ENCODE peak calls at places on chromosomes 7 and 10, in nine cellular contexts. One of them, this sample, is unnamed. For H3K27me3, the result is how much of the 10 kb centered on the place peaks cover.

GRCh38 chr7:30510124-30511074 is 5.8 kb upstream of the GGCT start:
- DNase-seq in mesendoderm: peak
- DNase-seq in upper lobe of left lung: no peak
- DNase-seq in astrocyte: peak
- DNase-seq in mesenchymal stem cell: peak
- DNase-seq in keratinocyte: no peak
- DNase-seq in psoas muscle: no peak
- DNase-seq in GM23248: peak
- DNase-seq in cardiac muscle cell: peak
- DNase-seq in this sample: peak

GRCh38 chr7:40133561-40134427 is 628 bp downstream of the MPLKIP start:
- DNase-seq in mesendoderm: no peak
- DNase-seq in upper lobe of left lung: peak
- DNase-seq in astrocyte: peak
- DNase-seq in mesenchymal stem cell: peak
- DNase-seq in keratinocyte: no peak
- DNase-seq in psoas muscle: no peak
- DNase-seq in GM23248: peak
- DNase-seq in cardiac muscle cell: no peak
- DNase-seq in this sample: no peak

GRCh38 chr10:17216217-17216900 is 11.7 kb upstream of the VIM start:
- DNase-seq in mesendoderm: peak
- DNase-seq in upper lobe of left lung: peak
- DNase-seq in astrocyte: peak
- DNase-seq in mesenchymal stem cell: peak
- DNase-seq in keratinocyte: no peak
- DNase-seq in psoas muscle: no peak
- DNase-seq in GM23248: peak
- DNase-seq in cardiac muscle cell: no peak
- DNase-seq in this sample: no peak

GRCh38 chr7:103799298-103799697 is 190.2 kb downstream of the RELN start:
- DNase-seq in mesendoderm: no peak
- DNase-seq in upper lobe of left lung: no peak
- DNase-seq in astrocyte: no peak
- DNase-seq in mesenchymal stem cell: no peak
- DNase-seq in keratinocyte: no peak
- DNase-seq in psoas muscle: no peak
- DNase-seq in GM23248: no peak
- DNase-seq in cardiac muscle cell: no peak
- DNase-seq in this sample: no peak

GRCh38 chr7:79332091-79332490 is 121.4 kb downstream of the MAGI2 start:
- DNase-seq in mesendoderm: no peak
- DNase-seq in upper lobe of left lung: no peak
- DNase-seq in astrocyte: no peak
- DNase-seq in mesenchymal stem cell: no peak
- DNase-seq in keratinocyte: no peak
- DNase-seq in psoas muscle: no peak
- DNase-seq in GM23248: peak
- DNase-seq in cardiac muscle cell: no peak
- DNase-seq in this sample: no peak

GRCh38 chr7:37916673-37917660 is at the start of gene SFRP4:
- DNase-seq in mesendoderm: peak
- DNase-seq in upper lobe of left lung: peak
- DNase-seq in astrocyte: peak
- DNase-seq in mesenchymal stem cell: peak
- DNase-seq in keratinocyte: no peak
- DNase-seq in psoas muscle: peak
- DNase-seq in GM23248: peak
- DNase-seq in cardiac muscle cell: peak
- DNase-seq in this sample: peak

GRCh38 chr10:89367529-89367928 is 10.3 kb upstream of the IFIT1B start:
- DNase-seq in mesendoderm: peak
- DNase-seq in upper lobe of left lung: no peak
- DNase-seq in astrocyte: no peak
- DNase-seq in mesenchymal stem cell: peak
- DNase-seq in keratinocyte: no peak
- DNase-seq in psoas muscle: no peak
- DNase-seq in GM23248: no peak
- DNase-seq in cardiac muscle cell: no peak
- DNase-seq in this sample: no peak

GRCh38 chr10:91709394-91709798 is 76.5 kb upstream of the PPP1R3C start:
- DNase-seq in mesendoderm: no peak
- DNase-seq in upper lobe of left lung: no peak
- DNase-seq in astrocyte: peak
- DNase-seq in mesenchymal stem cell: peak
- DNase-seq in keratinocyte: no peak
- DNase-seq in psoas muscle: no peak
- DNase-seq in GM23248: no peak
- DNase-seq in cardiac muscle cell: no peak
- DNase-seq in this sample: no peak

GRCh38 chr10:75613685-75614587 is 182.5 kb downstream of the LRMDA start:
- DNase-seq in mesendoderm: no peak
- DNase-seq in upper lobe of left lung: no peak
- DNase-seq in astrocyte: peak
- DNase-seq in mesenchymal stem cell: peak
- DNase-seq in keratinocyte: no peak
- DNase-seq in psoas muscle: no peak
- DNase-seq in GM23248: peak
- DNase-seq in cardiac muscle cell: peak
- DNase-seq in this sample: no peak

GRCh38 chr10:73838008-73838567 is 26.7 kb upstream of the NDST2 start:
- DNase-seq in mesendoderm: no peak
- DNase-seq in upper lobe of left lung: no peak
- DNase-seq in astrocyte: no peak
- DNase-seq in mesenchymal stem cell: no peak
- DNase-seq in keratinocyte: no peak
- DNase-seq in psoas muscle: no peak
- DNase-seq in GM23248: no peak
- DNase-seq in cardiac muscle cell: no peak
- DNase-seq in this sample: no peak

GRCh38 chr10:93463723-93464511 is 18.2 kb downstream of the MYOF start:
- DNase-seq in mesendoderm: no peak
- DNase-seq in upper lobe of left lung: no peak
- DNase-seq in astrocyte: peak
- DNase-seq in mesenchymal stem cell: peak
- DNase-seq in keratinocyte: no peak
- DNase-seq in psoas muscle: no peak
- DNase-seq in GM23248: peak
- DNase-seq in cardiac muscle cell: no peak
- DNase-seq in this sample: no peak

GRCh38 chr10:75260990-75261389 is 25.2 kb upstream of the COMTD1 start:
- DNase-seq in mesendoderm: no peak
- DNase-seq in upper lobe of left lung: no peak
- DNase-seq in astrocyte: no peak
- DNase-seq in mesenchymal stem cell: no peak
- DNase-seq in keratinocyte: no peak
- DNase-seq in psoas muscle: no peak
- DNase-seq in GM23248: no peak
- DNase-seq in cardiac muscle cell: no peak
- DNase-seq in this sample: no peak

GRCh38 chr10:132020456-132020855 is 38.7 kb upstream of the BNIP3 start:
- DNase-seq in mesendoderm: no peak
- DNase-seq in upper lobe of left lung: no peak
- DNase-seq in astrocyte: no peak
- DNase-seq in mesenchymal stem cell: no peak
- DNase-seq in keratinocyte: no peak
- DNase-seq in psoas muscle: no peak
- DNase-seq in GM23248: no peak
- DNase-seq in cardiac muscle cell: no peak
- DNase-seq in this sample: no peak

GRCh38 chr7:151244871-151245346 is 3.6 kb downstream of the SMARCD3 start:
- DNase-seq in mesendoderm: no peak
- DNase-seq in upper lobe of left lung: no peak
- DNase-seq in astrocyte: no peak
- DNase-seq in mesenchymal stem cell: no peak
- DNase-seq in keratinocyte: no peak
- DNase-seq in psoas muscle: peak
- DNase-seq in GM23248: no peak
- DNase-seq in cardiac muscle cell: peak
- DNase-seq in this sample: no peak
- H3K27me3 ChIP-seq in mesendoderm: under half
- H3K27me3 ChIP-seq in upper lobe of left lung: under half
- H3K27me3 ChIP-seq in astrocyte: under half
- H3K27me3 ChIP-seq in mesenchymal stem cell: under half
- H3K27me3 ChIP-seq in keratinocyte: under half
- H3K27me3 ChIP-seq in psoas muscle: under half
- H3K27me3 ChIP-seq in GM23248: under half
- H3K27me3 ChIP-seq in cardiac muscle cell: under half
- H3K27me3 ChIP-seq in this sample: under half

DNA sequence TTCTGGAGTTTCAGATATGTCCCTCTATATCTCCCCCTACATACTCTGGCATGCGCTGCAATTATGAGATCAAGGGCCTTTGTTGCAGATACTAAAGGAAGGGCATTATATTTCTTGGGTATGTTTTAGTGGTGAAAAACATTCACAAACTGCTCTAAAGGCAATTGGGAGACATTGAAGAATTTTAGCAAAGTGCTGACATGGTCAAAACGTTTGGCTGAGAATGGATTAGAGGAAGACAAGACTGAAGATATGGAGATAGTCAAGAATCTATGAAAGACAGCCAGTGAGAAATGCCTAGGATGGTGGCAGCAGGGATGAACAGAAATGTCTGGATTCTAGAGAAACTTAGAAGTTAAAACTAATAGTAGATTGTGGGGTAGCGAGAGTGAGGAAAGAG is 104.5 kb upstream of the CABCOCO1 start:
- DNase-seq in mesendoderm: no peak
- DNase-seq in upper lobe of left lung: no peak
- DNase-seq in astrocyte: no peak
- DNase-seq in mesenchymal stem cell: no peak
- DNase-seq in keratinocyte: no peak
- DNase-seq in psoas muscle: no peak
- DNase-seq in GM23248: no peak
- DNase-seq in cardiac muscle cell: no peak
- DNase-seq in this sample: no peak
- H3K27me3 ChIP-seq in mesendoderm: under half
- H3K27me3 ChIP-seq in upper lobe of left lung: under half
- H3K27me3 ChIP-seq in astrocyte: under half
- H3K27me3 ChIP-seq in mesenchymal stem cell: under half
- H3K27me3 ChIP-seq in keratinocyte: under half
- H3K27me3 ChIP-seq in psoas muscle: under half
- H3K27me3 ChIP-seq in GM23248: under half
- H3K27me3 ChIP-seq in cardiac muscle cell: under half
- H3K27me3 ChIP-seq in this sample: under half

GRCh38 chr10:110641256-110641655 is 2.9 kb upstream of the RBM20 start:
- DNase-seq in mesendoderm: peak
- DNase-seq in upper lobe of left lung: no peak
- DNase-seq in astrocyte: peak
- DNase-seq in mesenchymal stem cell: peak
- DNase-seq in keratinocyte: no peak
- DNase-seq in psoas muscle: peak
- DNase-seq in GM23248: no peak
- DNase-seq in cardiac muscle cell: peak
- DNase-seq in this sample: no peak
- H3K27me3 ChIP-seq in mesendoderm: under half
- H3K27me3 ChIP-seq in upper lobe of left lung: under half
- H3K27me3 ChIP-seq in astrocyte: under half
- H3K27me3 ChIP-seq in mesenchymal stem cell: half or more
- H3K27me3 ChIP-seq in keratinocyte: under half
- H3K27me3 ChIP-seq in psoas muscle: under half
- H3K27me3 ChIP-seq in GM23248: half or more
- H3K27me3 ChIP-seq in cardiac muscle cell: under half
- H3K27me3 ChIP-seq in this sample: under half

DNA sequence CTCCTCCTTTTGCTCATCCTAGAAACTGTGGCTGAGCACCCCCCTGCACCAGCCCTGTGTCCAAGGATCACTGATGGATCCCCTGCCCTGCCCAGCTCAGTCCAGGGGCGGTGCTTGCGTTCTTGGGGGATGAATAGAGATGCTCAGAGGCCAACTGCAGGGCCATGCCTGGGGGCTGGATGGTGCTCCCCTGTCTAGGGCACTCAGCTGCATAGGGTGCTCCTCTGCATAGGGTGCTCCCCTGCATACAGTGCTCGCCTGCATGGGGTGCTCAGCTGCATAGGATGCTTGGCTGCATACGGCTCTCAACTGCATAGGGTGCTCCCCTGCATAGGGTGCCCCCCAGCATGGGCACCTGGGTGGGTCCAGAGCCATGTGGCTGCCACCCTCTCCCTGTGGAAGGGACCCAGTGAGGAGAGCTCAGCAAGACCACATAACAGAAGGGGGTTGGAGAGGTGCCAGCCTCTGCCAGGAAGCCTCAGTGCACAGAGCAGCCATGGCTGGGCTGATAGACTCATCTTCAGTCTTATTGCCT is 95.0 kb downstream of the BMS1 start:
- DNase-seq in mesendoderm: no peak
- DNase-seq in upper lobe of left lung: no peak
- DNase-seq in astrocyte: no peak
- DNase-seq in mesenchymal stem cell: no peak
- DNase-seq in keratinocyte: no peak
- DNase-seq in psoas muscle: no peak
- DNase-seq in GM23248: no peak
- DNase-seq in cardiac muscle cell: no peak
- DNase-seq in this sample: no peak
- H3K27me3 ChIP-seq in mesendoderm: under half
- H3K27me3 ChIP-seq in upper lobe of left lung: under half
- H3K27me3 ChIP-seq in astrocyte: under half
- H3K27me3 ChIP-seq in mesenchymal stem cell: under half
- H3K27me3 ChIP-seq in keratinocyte: under half
- H3K27me3 ChIP-seq in psoas muscle: under half
- H3K27me3 ChIP-seq in GM23248: under half
- H3K27me3 ChIP-seq in cardiac muscle cell: under half
- H3K27me3 ChIP-seq in this sample: under half

DNA sequence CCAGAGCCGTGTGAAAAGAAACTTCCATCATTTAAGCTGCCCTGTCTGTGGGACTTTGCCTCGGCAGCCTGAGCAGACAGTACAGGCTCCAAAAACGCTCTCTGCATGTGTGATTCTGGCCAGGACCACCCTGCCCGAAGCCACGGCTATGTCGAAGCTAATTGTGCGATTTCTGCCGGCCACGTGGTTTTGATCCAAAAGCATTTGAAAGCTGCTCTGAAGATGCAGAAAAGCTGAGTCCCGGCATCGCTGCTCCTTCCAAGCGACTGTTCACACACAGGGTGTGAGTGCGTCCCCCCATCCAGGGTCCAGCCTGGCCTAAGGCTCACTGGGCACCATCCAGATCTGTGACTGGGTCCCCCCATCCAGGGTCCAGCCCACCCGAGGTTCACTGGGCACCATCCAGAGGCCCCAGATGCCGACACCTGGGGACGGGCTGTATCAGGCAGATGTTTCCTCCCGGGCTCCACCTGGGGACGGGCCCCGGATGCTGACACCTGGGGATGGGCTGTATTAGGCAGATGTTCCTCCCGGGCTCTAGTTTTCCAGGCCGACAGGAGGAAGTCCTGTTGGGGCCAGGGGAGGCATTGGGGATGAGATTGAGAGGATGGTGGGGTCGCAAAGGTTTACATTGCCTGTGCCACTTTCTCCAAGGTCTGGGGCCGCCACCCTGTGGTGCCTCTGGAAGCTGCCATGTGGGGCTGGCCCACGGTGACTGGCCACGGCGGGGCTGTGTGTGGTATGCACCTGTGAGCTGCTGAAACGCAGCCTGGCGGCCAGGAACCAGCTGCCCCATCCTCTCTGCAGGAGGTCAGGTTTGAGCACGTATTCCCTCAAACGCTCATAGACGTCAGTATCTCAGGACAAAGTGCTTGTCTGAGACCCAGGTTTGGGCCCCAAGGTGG is 527.4 kb downstream of the DNAJB6 start:
- DNase-seq in mesendoderm: no peak
- DNase-seq in upper lobe of left lung: no peak
- DNase-seq in astrocyte: no peak
- DNase-seq in mesenchymal stem cell: no peak
- DNase-seq in keratinocyte: no peak
- DNase-seq in psoas muscle: no peak
- DNase-seq in GM23248: no peak
- DNase-seq in cardiac muscle cell: no peak
- DNase-seq in this sample: no peak
- H3K27me3 ChIP-seq in mesendoderm: under half
- H3K27me3 ChIP-seq in upper lobe of left lung: under half
- H3K27me3 ChIP-seq in astrocyte: under half
- H3K27me3 ChIP-seq in mesenchymal stem cell: under half
- H3K27me3 ChIP-seq in keratinocyte: under half
- H3K27me3 ChIP-seq in psoas muscle: under half
- H3K27me3 ChIP-seq in GM23248: under half
- H3K27me3 ChIP-seq in cardiac muscle cell: under half
- H3K27me3 ChIP-seq in this sample: under half